ENCODE peak calls at places on chromosome 6, in four cellular contexts. X is small intestine; L is stimulated activated CD4-positive, alpha-beta T cell treated with anti-CD3 and anti-CD28 coated beads, Interleukin-4, amount 100 ng/mL, for 48 hours; S is NCI-H510A treated with DMSO at 0.1 percent for 48 hours. E is an unnamed sample.
A peak's percentile ranks its signal among the peaks of the same experiment; 100 is the strongest.

GRCh38 chr6:112951829-112952228 is 604.7 kb downstream of the RFPL4B start:
- DNase-seq in X (no peak), L (no peak), S (no peak), E (peak; percentile 55)

GRCh38 chr6:156825475-156825874 is 48.3 kb downstream of the ARID1B start:
- DNase-seq in X (no peak), L (no peak), S (no peak), E (no peak)

GRCh38 chr6:159828074-159828473 is 28.0 kb downstream of the PNLDC1 start:
- DNase-seq in X (no peak), L (no peak), S (no peak), E (no peak)

GRCh38 chr6:41967312-41968287 is 26.0 kb upstream of the CCND3 start:
- DNase-seq in X (peak; percentile 42), L (no peak), S (no peak), E (no peak)

GRCh38 chr6:144284753-144285547 is at the start of gene UTRN:
- DNase-seq in X (peak; percentile 75), L (peak; percentile 49), S (peak; percentile 1), E (peak; percentile 86)

GRCh38 chr6:11140061-11140460 is 28.5 kb upstream of the ERVFRD-1 start:
- DNase-seq in X (no peak), L (no peak), S (no peak), E (no peak)

GRCh38 chr6:111586554-111586953 is 19.1 kb downstream of the TRAF3IP2 start:
- DNase-seq in X (no peak), L (no peak), S (peak; percentile 11), E (no peak)

GRCh38 chr6:142413111-142413510 is 111.3 kb downstream of the ADGRG6 start:
- DNase-seq in X (no peak), L (no peak), S (no peak), E (peak; percentile 49)

GRCh38 chr6:3001773-3002293 is 2.1 kb downstream of the NQO2 start:
- DNase-seq in X (peak; percentile 81), L (no peak), S (peak; percentile 13), E (peak; percentile 83)

GRCh38 chr6:159169193-159169555 is at the start of gene FNDC1:
- DNase-seq in X (no peak), L (peak; percentile 46), S (no peak), E (peak; percentile 20)

GRCh38 chr6:52020961-52021570 is 66.3 kb downstream of the PKHD1 start:
- DNase-seq in X (peak; percentile 33), L (no peak), S (peak; percentile 74), E (peak; percentile 53)

GRCh38 chr6:17276766-17277165 is 4.4 kb upstream of the RBM24 start:
- DNase-seq in X (no peak), L (no peak), S (no peak), E (no peak)